ENCODE peak calls at places on chromosomes 7 and 10, in four cellular contexts. V is lower lobe of right lung, X is heart right ventricle, A is Panc1. T is an unnamed sample.

GRCh38 chr7:115477193-115477651 is 553.3 kb downstream of the TFEC start:
- DNase-seq in A (no peak), V (peak), X (peak), T (peak)

GRCh38 chr10:50621981-50622496 is 1.7 kb downstream of the SGMS1 start:
- DNase-seq in V (peak), A (peak), X (peak), T (peak)

GRCh38 chr10:60125928-60126327 is 219.6 kb upstream of the CCDC6 start:
- DNase-seq in X (no peak), V (no peak), A (no peak), T (no peak)

GRCh38 chr10:93999401-93999851 is 5.7 kb downstream of the PLCE1 start:
- DNase-seq in A (no peak), V (no peak), X (peak), T (peak)

GRCh38 chr7:155435110-155435509 is 22.8 kb upstream of the EN2 start:
- DNase-seq in V (no peak), A (no peak), X (no peak), T (no peak)

GRCh38 chr7:137715546-137715945 is 131.2 kb downstream of the DGKI start:
- DNase-seq in A (no peak), X (no peak), V (no peak), T (no peak)

GRCh38 chr7:114865564-114865963 is 56.3 kb upstream of the MDFIC start:
- DNase-seq in X (peak), V (peak), A (peak), T (peak)

GRCh38 chr10:69475433-69475830 is 24.2 kb downstream of the TSPAN15 start:
- DNase-seq in V (no peak), A (no peak), X (no peak), T (no peak)

GRCh38 chr10:59753267-59753666 is at the start of gene MRLN:
- DNase-seq in A (no peak), V (no peak), X (no peak), T (no peak)

GRCh38 chr7:114710495-114710894 is 211.4 kb upstream of the MDFIC start:
- DNase-seq in V (no peak), X (no peak), A (no peak), T (no peak)

GRCh38 chr10:70751991-70752390 is 33.2 kb downstream of the TBATA start:
- DNase-seq in X (no peak), A (no peak), V (no peak), T (no peak)

GRCh38 chr10:24697080-24697479 is 26.6 kb downstream of the ARHGAP21 start:
- DNase-seq in V (no peak), A (no peak), X (no peak), T (no peak)

GRCh38 chr7:39608278-39608677 is 15.1 kb upstream of the RALA start:
- DNase-seq in X (no peak), V (no peak), A (no peak), T (no peak)

GRCh38 chr10:124864421-124865193 is 63.0 kb downstream of the ABRAXAS2 start:
- DNase-seq in A (no peak), X (peak), V (peak), T (no peak)

GRCh38 chr10:117697402-117697801 is 154.9 kb downstream of the EMX2 start:
- DNase-seq in X (no peak), V (no peak), A (no peak), T (no peak)

GRCh38 chr7:78939669-78940068 is 513.8 kb downstream of the MAGI2 start:
- DNase-seq in A (no peak), X (no peak), V (no peak), T (no peak)

GRCh38 chr7:92740713-92741126 is 95.7 kb downstream of the CDK6 start:
- DNase-seq in A (no peak), X (no peak), V (no peak), T (peak)

GRCh38 chr10:86295791-86296190 is 70.8 kb downstream of the GRID1 start:
- DNase-seq in A (no peak), V (no peak), X (no peak), T (no peak)

GRCh38 chr10:74824184-74825032 is 2.0 kb upstream of the KAT6B start:
- DNase-seq in V (no peak), X (no peak), A (no peak), T (no peak)

GRCh38 chr7:8638076-8638475 is 204.7 kb downstream of the NXPH1 start:
- DNase-seq in A (no peak), V (no peak), X (no peak), T (no peak)

GRCh38 chr10:95467162-95467599 is 94.0 kb downstream of the SORBS1 start:
- DNase-seq in A (no peak), V (peak), X (peak), T (no peak)

GRCh38 chr10:21516270-21517131 is 9.0 kb downstream of the SKIDA1 start:
- DNase-seq in V (peak), X (peak), A (no peak), T (no peak)

GRCh38 chr7:85322252-85322651 is 135.4 kb upstream of the SEMA3D start:
- DNase-seq in X (no peak), A (no peak), V (no peak), T (no peak)

GRCh38 chr7:76247938-76248337 is 46.2 kb downstream of the SRRM3 start:
- DNase-seq in A (no peak), X (no peak), V (no peak), T (no peak)

GRCh38 chr10:133391761-133392518 is 2.0 kb upstream of the MTG1 start:
- DNase-seq in V (peak), X (no peak), A (no peak), T (no peak)

GRCh38 chr10:6089334-6090219 is 743 bp downstream of the RBM17 start:
- DNase-seq in X (no peak), A (no peak), V (no peak), T (no peak)

GRCh38 chr10:46318808-46319207 is 32.0 kb downstream of the ANTXRL start:
- DNase-seq in A (no peak), X (no peak), V (no peak), T (no peak)

GRCh38 chr10:50614444-50615137 is 9.2 kb downstream of the SGMS1 start:
- DNase-seq in A (no peak), V (no peak), X (no peak), T (no peak)

GRCh38 chr7:106604974-106605373 is 56.0 kb downstream of the CCDC71L start:
- DNase-seq in A (no peak), V (no peak), X (no peak), T (no peak)

GRCh38 chr10:73940634-73941221 is 29.8 kb downstream of the PLAU start:
- DNase-seq in V (peak), A (no peak), X (peak), T (no peak)

GRCh38 chr7:22842383-22842903 is 19.8 kb upstream of the TOMM7 start:
- DNase-seq in V (no peak), X (no peak), A (no peak), T (no peak)

GRCh38 chr10:6201511-6201975 is 1.2 kb upstream of the PFKFB3 start:
- DNase-seq in V (peak), X (peak), A (no peak), T (no peak)

GRCh38 chr7:155918720-155919399 is 106.6 kb upstream of the SHH start:
- DNase-seq in A (peak), V (no peak), X (peak), T (peak)

GRCh38 chr10:49558194-49558593 is 19.3 kb upstream of the ERCC6 start:
- DNase-seq in A (no peak), V (no peak), X (no peak), T (no peak)

GRCh38 chr7:17770710-17771375 is 169.5 kb downstream of the SNX13 start:
- DNase-seq in V (no peak), A (no peak), X (no peak), T (no peak)

GRCh38 chr10:8294779-8295178 is 240.3 kb downstream of the GATA3 start:
- DNase-seq in V (no peak), A (no peak), X (no peak), T (no peak)

GRCh38 chr10:5596611-5597341 is 69.6 kb downstream of the ASB13 start:
- DNase-seq in V (peak), X (no peak), A (no peak), T (no peak)

GRCh38 chr10:44984671-44985101 is 6.1 kb upstream of the DEPP1 start:
- DNase-seq in V (no peak), X (no peak), A (no peak), T (no peak)

GRCh38 chr7:151426486-151426905 is 13.4 kb downstream of the CRYGN start:
- DNase-seq in V (peak), A (no peak), X (peak), T (peak)

GRCh38 chr10:97335188-97335619 is 675 bp upstream of the FRAT2 start:
- DNase-seq in V (peak), A (no peak), X (peak), T (no peak)
- H3K4me3 ChIP-seq in V (peak), A (peak), X (peak), T (peak)

GRCh38 chr7:43198599-43199090 is 86.2 kb downstream of the HECW1 start:
- DNase-seq in X (no peak), V (no peak), A (no peak), T (no peak)
- H3K27ac ChIP-seq in X (no peak), V (no peak), A (no peak), T (no peak)

DNA sequence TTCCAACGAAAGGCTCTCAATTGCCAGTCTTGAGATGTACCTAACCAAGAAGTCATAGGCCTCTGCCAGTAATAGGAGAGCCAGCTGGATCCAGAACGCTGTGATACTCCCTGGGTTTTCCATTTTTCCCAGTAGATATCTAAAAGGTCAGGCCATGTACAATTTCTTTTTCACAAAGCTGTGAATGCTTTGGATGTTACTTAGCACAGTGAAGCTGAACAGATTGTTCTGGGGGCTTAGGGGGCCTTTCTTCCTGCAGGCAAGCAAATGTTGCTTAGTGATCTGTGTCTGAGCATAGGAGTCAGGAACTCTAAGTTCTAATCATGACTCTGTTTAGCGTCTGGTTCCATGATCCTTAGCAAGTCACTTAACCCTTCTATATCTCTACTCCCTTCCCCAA is 86.5 kb downstream of the ARMH3 start:
- DNase-seq in X (no peak), V (no peak), A (no peak), T (no peak)
- H3K4me3 ChIP-seq in X (no peak), V (no peak), A (no peak), T (no peak)

DNA sequence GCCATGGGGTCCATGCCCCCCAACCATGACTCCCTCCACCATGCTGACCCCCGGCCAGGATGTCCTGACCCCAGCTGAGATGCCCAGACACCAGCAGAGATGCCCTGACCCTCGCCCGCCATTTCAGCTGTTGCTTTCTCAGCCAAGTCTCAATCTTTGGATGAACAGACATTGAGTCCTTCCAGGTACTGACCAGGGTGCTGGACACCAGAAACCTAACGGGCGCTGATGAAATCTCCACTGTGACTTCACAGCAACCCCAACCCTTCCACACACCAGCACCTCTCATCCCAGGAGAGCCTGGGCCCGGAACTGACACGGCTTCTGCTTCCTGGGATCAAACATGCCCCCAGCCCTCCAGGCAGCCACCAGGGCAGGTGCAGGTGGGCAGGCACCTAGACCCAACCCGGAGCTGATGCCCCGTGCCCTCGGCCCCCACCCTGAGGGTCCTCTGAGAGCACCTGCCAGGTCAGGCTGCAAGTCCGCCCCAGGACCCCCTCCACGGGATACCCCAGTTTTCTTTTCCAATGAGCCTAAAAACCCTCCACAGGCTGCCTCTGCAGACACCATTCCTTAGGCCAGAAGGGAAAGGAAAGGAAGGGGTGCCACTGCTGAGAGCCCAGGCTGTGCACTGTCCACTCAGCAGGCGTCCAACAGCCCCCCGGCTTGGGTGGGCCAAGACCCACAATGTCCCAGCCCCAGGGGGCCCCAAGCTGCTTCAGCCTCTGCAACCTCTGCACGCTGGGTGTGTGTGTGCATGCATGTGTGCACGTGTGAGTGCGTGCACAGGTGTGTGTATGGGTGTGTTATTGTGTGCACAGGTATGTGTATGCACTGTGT is 43.4 kb upstream of the PDGFA start:
- DNase-seq in V (no peak), X (no peak), A (no peak), T (no peak)
- H3K27ac ChIP-seq in V (no peak), X (no peak), A (no peak), T (no peak)

DNA sequence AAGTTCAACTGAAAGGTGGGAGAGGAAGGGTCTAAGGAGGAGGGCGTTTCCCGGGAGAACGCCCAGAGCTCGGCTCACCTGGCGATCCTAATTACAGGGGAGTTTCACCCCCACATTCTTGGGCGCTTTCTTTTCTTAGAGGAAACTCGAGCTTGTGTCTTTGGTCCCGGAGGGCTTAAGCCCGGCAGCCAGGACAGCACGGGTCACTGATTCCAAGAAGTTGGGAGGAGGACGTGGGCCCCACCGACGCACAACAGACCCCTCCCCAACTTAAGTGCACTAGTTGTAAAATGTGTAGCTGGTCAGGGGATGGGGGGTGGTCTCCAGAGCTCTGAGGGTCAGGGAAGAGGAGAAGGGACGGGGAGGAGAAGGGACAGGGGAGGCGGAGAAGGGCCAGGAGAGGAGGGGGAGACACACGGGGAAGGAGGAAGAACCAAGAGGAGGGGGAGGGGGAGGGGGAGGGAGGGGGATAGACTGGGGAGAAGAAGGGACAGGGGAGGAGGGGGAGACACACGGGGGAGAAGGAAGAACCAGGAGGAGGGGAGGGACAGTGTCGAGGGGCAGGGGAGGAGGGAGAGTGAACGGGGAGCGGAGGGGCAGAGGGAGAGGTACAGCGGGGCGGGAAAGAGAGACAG is 870 bp downstream of the BAIAP2L1 start:
- DNase-seq in V (no peak), A (no peak), X (no peak), T (no peak)
- H3K4me3 ChIP-seq in V (peak), A (peak), X (peak), T (peak)

GRCh38 chr10:78775891-78776290 is 292.9 kb upstream of the ZMIZ1 start:
- DNase-seq in V (no peak), A (no peak), X (no peak), T (no peak)
- H3K27ac ChIP-seq in V (peak), A (peak), X (no peak), T (no peak)

GRCh38 chr7:139523199-139523941 is at the start of gene CLEC2L:
- DNase-seq in A (no peak), X (no peak), V (no peak), T (no peak)

GRCh38 chr7:139525750-139526149 is 2.3 kb downstream of the CLEC2L start:
- DNase-seq in X (no peak), V (no peak), A (no peak), T (no peak)

GRCh38 chr7:139525239-139525638 is 1.8 kb downstream of the CLEC2L start:
- DNase-seq in V (no peak), A (no peak), X (no peak), T (no peak)

GRCh38 chr7:139522830-139523198 is 671 bp upstream of the CLEC2L start:
- DNase-seq in V (no peak), A (no peak), X (no peak), T (no peak)

DNA sequence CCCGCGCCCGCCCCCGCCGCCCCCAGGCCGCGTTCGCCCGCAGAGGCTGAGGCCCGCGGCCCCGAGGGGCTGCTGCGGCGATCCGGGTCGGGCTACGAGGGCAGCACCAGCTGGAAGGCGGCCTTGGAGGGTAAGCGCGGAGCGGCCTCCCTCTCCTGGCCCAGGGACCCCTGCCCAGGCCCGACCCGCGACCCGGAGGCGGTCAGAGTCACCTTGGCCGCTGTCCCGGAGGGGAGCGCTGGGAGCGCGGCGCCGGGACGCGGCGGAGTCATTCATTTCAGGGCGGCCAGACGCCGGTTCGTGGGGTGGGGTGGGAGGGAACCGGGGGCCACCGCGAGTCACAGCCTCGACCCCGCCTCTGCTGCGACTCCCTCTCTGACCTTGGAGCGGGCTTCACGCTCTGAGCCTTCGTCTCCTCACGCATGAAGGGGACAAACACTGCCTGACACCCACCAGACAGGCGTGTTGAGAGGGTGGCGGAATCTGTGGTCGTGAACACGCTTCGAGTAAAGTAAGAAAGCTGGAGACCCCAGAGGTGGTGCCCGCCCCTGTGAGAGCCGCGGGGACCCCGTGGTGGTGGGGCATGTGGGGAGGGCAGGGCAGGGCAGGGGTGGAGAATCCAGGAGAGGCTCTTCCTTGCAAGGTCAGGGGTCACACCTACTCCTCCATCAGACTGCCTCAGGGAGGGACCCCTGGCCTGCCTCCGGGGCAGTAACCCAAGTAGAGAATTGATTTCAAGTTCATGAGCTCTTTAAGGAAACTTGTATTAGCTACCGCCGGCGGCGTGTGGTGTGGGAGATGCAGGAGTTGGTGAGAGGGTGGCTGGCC is 717 bp downstream of the CLEC2L start:
- DNase-seq in X (no peak), A (no peak), V (no peak), T (no peak)
- H3K4me3 ChIP-seq in X (peak), A (no peak), V (no peak), T (no peak)

GRCh38 chr7:50657341-50657873 is 92.2 kb upstream of the DDC start:
- DNase-seq in X (peak), A (no peak), V (no peak), T (no peak)

GRCh38 chr7:50655020-50655419 is 89.8 kb upstream of the DDC start:
- DNase-seq in V (no peak), X (no peak), A (no peak), T (no peak)

GRCh38 chr7:50656141-50656895 is 91.1 kb upstream of the DDC start:
- DNase-seq in X (no peak), V (no peak), A (no peak), T (no peak)

GRCh38 chr7:50653997-50654425 is 88.8 kb upstream of the DDC start:
- DNase-seq in V (no peak), X (no peak), A (no peak), T (no peak)

DNA sequence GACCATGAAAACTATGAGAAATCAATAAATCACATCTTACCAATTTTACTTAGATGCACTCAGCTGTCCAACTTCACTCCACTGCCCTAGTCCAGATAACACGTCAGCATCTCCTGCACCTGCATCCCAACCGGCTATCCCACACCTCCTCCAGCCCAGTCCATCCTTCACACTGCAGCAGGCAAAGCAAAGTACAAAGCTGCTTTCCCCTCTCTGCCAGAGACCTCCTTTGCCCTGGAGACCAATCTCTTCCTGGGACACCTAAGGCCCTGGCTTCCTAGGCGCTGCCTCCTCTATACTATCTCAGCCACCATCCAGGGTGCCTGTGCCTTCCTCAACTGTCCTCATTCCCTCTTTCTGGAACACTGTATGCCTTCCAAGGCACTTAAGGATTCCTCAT is 90.3 kb upstream of the DDC start:
- DNase-seq in X (no peak), V (no peak), A (no peak), T (no peak)
- H3K27ac ChIP-seq in X (no peak), V (peak), A (no peak), T (no peak)